ENCODE peak calls at places on chromosomes 7 and 10, in six cellular contexts. I is A549, U is GM12878, X is K562, F is NB4, Q is HepG2. O is an unnamed sample.

GRCh38 chr7:151875862-151876111 is 1.1 kb downstream of the PRKAG2 start:
- DNase-seq in I (peak; percentile 53), U (no peak), X (peak; percentile 46), F (no peak), Q (no peak), O (no peak)

GRCh38 chr10:121845044-121845784 is 82.6 kb downstream of the ATE1 start:
- DNase-seq in I (no peak), U (no peak), X (no peak), F (peak; percentile 41), Q (no peak), O (no peak)

GRCh38 chr10:78913219-78914059 is 155.3 kb upstream of the ZMIZ1 start:
- DNase-seq in I (no peak), U (no peak), X (no peak), F (no peak), Q (peak; percentile 86), O (no peak)

GRCh38 chr10:97356318-97356914 is 21.9 kb upstream of the FRAT2 start:
- DNase-seq in I (no peak), U (no peak), X (no peak), F (no peak), Q (no peak), O (peak; percentile 43)

GRCh38 chr7:7808156-7808555 is 89.7 kb upstream of the RPA3 start:
- DNase-seq in I (peak; percentile 10), U (no peak), X (peak; percentile 14), F (no peak), Q (no peak), O (no peak)

GRCh38 chr7:73612598-73613269 is 11.6 kb downstream of the MLXIPL start:
- DNase-seq in I (peak; percentile 97), U (no peak), X (peak; percentile 87), F (peak; percentile 72), Q (peak; percentile 99), O (peak; percentile 47)

GRCh38 chr7:51300762-51301674 is 15.6 kb downstream of the COBL start:
- DNase-seq in I (no peak), U (no peak), X (no peak), F (no peak), Q (no peak), O (no peak)

GRCh38 chr7:155201325-155202087 is 96.2 kb upstream of the INSIG1 start:
- DNase-seq in I (no peak), U (no peak), X (no peak), F (no peak), Q (no peak), O (no peak)

GRCh38 chr10:73838827-73839226 is 27.4 kb upstream of the NDST2 start:
- DNase-seq in I (no peak), U (no peak), X (no peak), F (no peak), Q (no peak), O (no peak)

GRCh38 chr7:95723583-95724180 is 48.7 kb upstream of the DYNC1I1 start:
- DNase-seq in I (peak; percentile 51), U (peak; percentile 11), X (peak; percentile 42), F (peak; percentile 64), Q (peak; percentile 53), O (peak; percentile 76)

GRCh38 chr7:74655785-74656420 is 1.6 kb upstream of the GTF2I start:
- DNase-seq in I (peak; percentile 36), U (no peak), X (no peak), F (no peak), Q (no peak), O (no peak)

GRCh38 chr7:21353388-21353780 is 74.5 kb upstream of the SP4 start:
- DNase-seq in I (no peak), U (no peak), X (no peak), F (no peak), Q (no peak), O (no peak)

GRCh38 chr7:107964510-107964909 is 38.5 kb downstream of the LAMB1 start:
- DNase-seq in I (no peak), U (no peak), X (no peak), F (no peak), Q (no peak), O (no peak)

GRCh38 chr10:80583681-80584080 is 46.0 kb downstream of the SH2D4B start:
- DNase-seq in I (no peak), U (no peak), X (no peak), F (no peak), Q (no peak), O (no peak)

GRCh38 chr7:142500364-142500763 is 242.5 kb upstream of the PRSS58 start:
- DNase-seq in I (no peak), U (no peak), X (no peak), F (no peak), Q (no peak), O (no peak)

GRCh38 chr10:43395571-43396060 is 13.4 kb downstream of the HNRNPF start:
- DNase-seq in I (no peak), U (no peak), X (no peak), F (no peak), Q (no peak), O (peak; percentile 33)

GRCh38 chr7:106365252-106366005 is 80.6 kb upstream of the NAMPT start:
- DNase-seq in I (no peak), U (peak; percentile 46), X (peak; percentile 35), F (peak; percentile 78), Q (no peak), O (no peak)

GRCh38 chr10:114087255-114087654 is 43.6 kb downstream of the ADRB1 start:
- DNase-seq in I (no peak), U (no peak), X (no peak), F (no peak), Q (peak; percentile 13), O (no peak)

GRCh38 chr10:57102234-57102633 is 741.2 kb upstream of the ZWINT start:
- DNase-seq in I (no peak), U (no peak), X (no peak), F (no peak), Q (no peak), O (no peak)

GRCh38 chr7:72751978-72752377 is 76.0 kb downstream of the TYW1B start:
- DNase-seq in I (no peak), U (no peak), X (peak; percentile 39), F (peak; percentile 19), Q (no peak), O (peak; percentile 48)

GRCh38 chr10:28913850-28914249 is 236.5 kb downstream of the BAMBI start:
- DNase-seq in I (no peak), U (no peak), X (no peak), F (no peak), Q (peak; percentile 42), O (no peak)

GRCh38 chr7:44147026-44147881 is 6.1 kb upstream of the MYL7 start:
- DNase-seq in I (no peak), U (no peak), X (peak; percentile 91), F (no peak), Q (no peak), O (no peak)

GRCh38 chr10:79382491-79382941 is 35.2 kb downstream of the PPIF start:
- DNase-seq in I (no peak), U (no peak), X (peak; percentile 29), F (no peak), Q (no peak), O (no peak)

GRCh38 chr10:72719941-72720592 is 28.1 kb downstream of the MCU start:
- DNase-seq in I (no peak), U (no peak), X (no peak), F (no peak), Q (no peak), O (no peak)
- TF ChIP-seq MYC in I (no peak), U (no peak), X (no peak), F (no peak), Q (no peak), O (no peak)

GRCh38 chr7:158216198-158216597 is 371.4 kb downstream of the PTPRN2 start:
- DNase-seq in I (no peak), U (no peak), X (no peak), F (no peak), Q (no peak), O (no peak)
- TF ChIP-seq MYC in I (no peak), U (no peak), X (no peak), F (no peak), Q (no peak), O (no peak)

DNA sequence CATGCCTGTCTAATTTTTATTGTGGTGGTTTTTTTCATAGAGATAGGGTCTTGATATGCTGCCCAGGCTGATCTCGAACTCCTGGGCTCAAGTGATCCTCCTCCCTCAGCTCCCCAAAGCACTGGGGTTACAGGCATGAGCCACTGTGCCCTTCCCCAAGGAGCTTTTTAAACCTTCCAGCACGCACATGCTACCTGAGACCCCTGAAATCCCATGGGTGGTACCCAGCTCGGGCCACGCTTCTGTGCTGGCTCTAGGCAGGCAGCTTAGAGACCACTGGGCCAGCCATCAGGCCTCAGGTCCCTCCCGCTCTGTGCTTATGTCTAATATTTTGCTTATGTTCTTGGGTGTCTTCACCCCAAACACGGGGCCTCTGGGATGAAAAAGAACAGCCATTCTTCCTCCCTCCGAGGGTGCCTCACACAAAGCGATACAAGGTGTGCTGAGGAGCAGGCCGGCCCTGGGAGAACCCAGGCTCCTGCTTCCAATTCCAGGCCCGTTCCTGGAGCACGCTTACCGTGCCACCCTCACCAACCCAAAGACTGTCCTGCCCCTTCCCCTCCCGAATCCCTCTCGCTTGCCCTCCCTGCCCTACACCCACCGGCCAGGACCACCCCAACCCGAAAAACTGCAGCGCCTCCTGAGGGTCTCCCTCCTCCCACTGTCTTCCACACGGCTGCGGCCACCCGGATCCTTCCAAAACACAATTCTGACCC is 10.9 kb downstream of the SPOCK2 start:
- DNase-seq in I (no peak), U (no peak), X (no peak), F (no peak), Q (no peak), O (no peak)
- TF ChIP-seq MYC in I (no peak), U (no peak), X (no peak), F (no peak), Q (no peak), O (no peak)

DNA sequence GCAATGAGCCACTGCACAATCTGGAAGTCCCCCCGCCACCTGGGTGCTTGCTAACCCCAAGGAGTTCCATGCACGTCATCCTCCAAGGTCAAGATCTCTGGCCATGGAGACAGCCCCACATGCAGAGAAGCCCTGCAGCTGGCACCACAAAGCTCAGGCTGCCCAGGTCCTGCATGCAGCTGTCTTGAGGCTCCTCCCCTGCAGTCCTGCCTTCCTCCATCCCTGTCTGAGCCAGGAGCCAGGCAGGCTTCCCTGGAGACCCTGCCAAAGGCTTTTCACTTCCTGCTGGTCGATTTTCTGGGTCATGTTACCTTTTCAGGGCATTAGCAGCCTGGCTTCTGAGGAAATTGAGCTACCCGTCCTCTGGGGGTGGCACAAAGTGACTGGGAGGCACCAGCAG is 12.5 kb upstream of the TMEM72 start:
- DNase-seq in I (no peak), U (no peak), X (no peak), F (no peak), Q (no peak), O (no peak)
- TF ChIP-seq MYC in I (no peak), U (no peak), X (no peak), F (no peak), Q (no peak), O (no peak)

GRCh38 chr7:131538791-131539179 is 17.6 kb downstream of the PODXL start:
- DNase-seq in I (no peak), U (no peak), X (no peak), F (no peak), Q (no peak), O (peak; percentile 31)
- TF ChIP-seq MYC in I (no peak), U (no peak), X (no peak), F (no peak), Q (no peak), O (no peak)

GRCh38 chr10:132861116-132861691 is 75.3 kb upstream of the NKX6-2 start:
- DNase-seq in I (no peak), U (no peak), X (no peak), F (no peak), Q (no peak), O (no peak)
- TF ChIP-seq MYC in I (no peak), U (no peak), X (no peak), F (no peak), Q (no peak), O (no peak)